ENCODE peak calls at places on chromosomes 12 and 14, in ten cellular contexts. B is hypothalamus; Z is stimulated activated CD4-positive, alpha-beta T cell treated with anti-CD3 and anti-CD28 coated beads, Interleukin-4, amount 100 ng/mL, for 24 hours; X is foreskin fibroblast; V is NCI-H2081; J is GM13976; Y is T47D; N is H54; L is cardiac fibroblast; G is GM23248. D is an unnamed sample.

GRCh38 chr12:42584539-42585174 is 4.9 kb downstream of the PRICKLE1 start:
- DNase-seq in B (no peak), Z (no peak), X (no peak), V (peak; percentile 59), J (no peak), Y (no peak), N (no peak), L (peak; percentile 43), G (peak; percentile 17), D (no peak)

GRCh38 chr12:112013601-112014402 is 576 bp downstream of the ERP29 start:
- DNase-seq in B (peak; percentile 40), Z (peak; percentile 75), X (peak; percentile 90), V (peak; percentile 87), J (peak; percentile 40), Y (peak; percentile 85), N (peak; percentile 34), L (peak; percentile 78), G (peak; percentile 86), D (peak; percentile 95)

GRCh38 chr12:123010681-123011080 is 30.2 kb downstream of the ARL6IP4 start:
- DNase-seq in B (no peak), Z (no peak), X (no peak), V (no peak), J (no peak), Y (no peak), N (no peak), L (no peak), G (no peak), D (no peak)

GRCh38 chr14:46259536-46259935 is 392.0 kb downstream of the RPL10L start:
- DNase-seq in B (no peak), Z (no peak), X (no peak), V (no peak), J (no peak), Y (peak; percentile 54), N (no peak), L (no peak), G (peak; percentile 4), D (peak; percentile 3)

GRCh38 chr14:29637406-29637805 is 290.2 kb downstream of the PRKD1 start:
- DNase-seq in B (peak; percentile 29), Z (no peak), X (peak; percentile 83), V (peak; percentile 77), J (no peak), Y (peak; percentile 86), N (no peak), L (peak; percentile 89), G (peak; percentile 42), D (no peak)

GRCh38 chr14:91649930-91650329 is 82.0 kb downstream of the CATSPERB start:
- DNase-seq in B (no peak), Z (no peak), X (peak; percentile 77), V (peak; percentile 19), J (peak; percentile 66), Y (peak; percentile 74), N (no peak), L (peak; percentile 65), G (peak; percentile 73), D (peak; percentile 30)

GRCh38 chr12:106296179-106296877 is 6.2 kb upstream of the TCP11L2 start:
- DNase-seq in B (no peak), Z (no peak), X (peak; percentile 79), V (no peak), J (no peak), Y (peak; percentile 68), N (peak; percentile 49), L (peak; percentile 46), G (peak; percentile 92), D (no peak)

GRCh38 chr12:84874125-84874824 is 38.3 kb downstream of the SLC6A15 start:
- DNase-seq in B (no peak), Z (no peak), X (peak; percentile 77), V (peak; percentile 66), J (peak; percentile 32), Y (peak; percentile 79), N (no peak), L (peak; percentile 75), G (peak; percentile 77), D (peak; percentile 65)

GRCh38 chr14:82441270-82441669 is 907.6 kb upstream of the SEL1L start:
- DNase-seq in B (no peak), Z (no peak), X (no peak), V (no peak), J (no peak), Y (no peak), N (no peak), L (no peak), G (no peak), D (no peak)

GRCh38 chr14:50001999-50002925 is 109.4 kb downstream of the ARF6 start:
- DNase-seq in B (no peak), Z (peak; percentile 79), X (no peak), V (no peak), J (peak; percentile 77), Y (peak; percentile 35), N (peak; percentile 26), L (no peak), G (no peak), D (peak; percentile 65)

GRCh38 chr14:50599700-50600444 is 39.9 kb downstream of the ATL1 start:
- DNase-seq in B (no peak), Z (no peak), X (peak; percentile 74), V (peak; percentile 34), J (peak; percentile 33), Y (peak; percentile 72), N (no peak), L (peak; percentile 62), G (peak; percentile 63), D (peak; percentile 29)

GRCh38 chr12:123761841-123762714 is at the start of gene DNAH10:
- DNase-seq in B (no peak), Z (peak; percentile 37), X (peak; percentile 45), V (no peak), J (peak; percentile 85), Y (no peak), N (no peak), L (peak; percentile 35), G (peak; percentile 52), D (peak; percentile 34)

GRCh38 chr12:29316772-29317171 is 64.2 kb downstream of the ERGIC2 start:
- DNase-seq in B (no peak), Z (no peak), X (peak; percentile 16), V (no peak), J (no peak), Y (peak; percentile 15), N (peak; percentile 7), L (peak; percentile 60), G (peak; percentile 74), D (no peak)

GRCh38 chr14:88841741-88842140 is 17.3 kb downstream of the TTC8 start:
- DNase-seq in B (no peak), Z (no peak), X (peak; percentile 42), V (no peak), J (no peak), Y (no peak), N (no peak), L (no peak), G (peak; percentile 33), D (no peak)

GRCh38 chr12:8033153-8034044 is 883 bp downstream of the FOXJ2 start:
- DNase-seq in B (no peak), Z (peak; percentile 52), X (peak; percentile 76), V (no peak), J (peak; percentile 73), Y (no peak), N (peak; percentile 62), L (peak; percentile 53), G (peak; percentile 67), D (peak; percentile 68)

GRCh38 chr14:91154851-91155625 is 41.2 kb downstream of the DGLUCY start:
- DNase-seq in B (no peak), Z (peak; percentile 15), X (peak; percentile 57), V (peak; percentile 89), J (no peak), Y (peak; percentile 69), N (no peak), L (peak; percentile 73), G (peak; percentile 64), D (peak; percentile 61)

GRCh38 chr12:4961311-4961710 is 51.6 kb downstream of the KCNA1 start:
- DNase-seq in B (no peak), Z (no peak), X (no peak), V (no peak), J (no peak), Y (no peak), N (no peak), L (no peak), G (no peak), D (no peak)

GRCh38 chr12:105538880-105539279 is 208.4 kb downstream of the C12orf75 start:
- DNase-seq in B (no peak), Z (no peak), X (no peak), V (no peak), J (no peak), Y (no peak), N (no peak), L (peak; percentile 45), G (peak; percentile 51), D (no peak)

GRCh38 chr14:20412422-20412821 is 879 bp downstream of the TEP1 start:
- DNase-seq in B (no peak), Z (no peak), X (peak; percentile 19), V (no peak), J (no peak), Y (no peak), N (no peak), L (peak; percentile 27), G (peak; percentile 29), D (no peak)

GRCh38 chr12:44571031-44571550 is 305.0 kb downstream of the NELL2 start:
- DNase-seq in B (no peak), Z (no peak), X (no peak), V (no peak), J (no peak), Y (peak; percentile 35), N (no peak), L (no peak), G (no peak), D (no peak)

GRCh38 chr14:78975734-78976133 is 805.6 kb downstream of the NRXN3 start:
- DNase-seq in B (no peak), Z (no peak), X (no peak), V (no peak), J (no peak), Y (no peak), N (no peak), L (no peak), G (no peak), D (no peak)

GRCh38 chr14:100587248-100587762 is at the start of gene BEGAIN:
- DNase-seq in B (no peak), Z (no peak), X (no peak), V (no peak), J (no peak), Y (no peak), N (no peak), L (no peak), G (no peak), D (no peak)

GRCh38 chr12:622420-622819 is 40.8 kb downstream of the NINJ2 start:
- DNase-seq in B (no peak), Z (peak; percentile 22), X (no peak), V (no peak), J (peak; percentile 58), Y (no peak), N (no peak), L (peak; percentile 43), G (peak; percentile 42), D (peak; percentile 50)

GRCh38 chr12:122999196-122999946 is 18.9 kb downstream of the ARL6IP4 start:
- DNase-seq in B (no peak), Z (no peak), X (no peak), V (no peak), J (no peak), Y (no peak), N (no peak), L (no peak), G (no peak), D (no peak)

GRCh38 chr14:44962573-44963528 is 861 bp downstream of the TOGARAM1 start:
- DNase-seq in B (peak; percentile 54), Z (no peak), X (peak; percentile 66), V (peak; percentile 57), J (no peak), Y (no peak), N (no peak), L (peak; percentile 65), G (peak; percentile 82), D (peak; percentile 64)

GRCh38 chr12:131434208-131435125 is 276.4 kb upstream of the SFSWAP start:
- DNase-seq in B (no peak), Z (no peak), X (no peak), V (no peak), J (no peak), Y (no peak), N (no peak), L (no peak), G (no peak), D (no peak)

GRCh38 chr14:73026845-73027542 is at the start of gene ZFYVE1:
- DNase-seq in B (peak; percentile 96), Z (peak; percentile 93), X (peak; percentile 99), V (peak; percentile 98), J (peak; percentile 95), Y (peak; percentile 100), N (peak; percentile 94), L (peak; percentile 99), G (peak; percentile 100), D (peak; percentile 98)

GRCh38 chr12:55074771-55075170 is 51.4 kb upstream of the OR9K2 start:
- DNase-seq in B (no peak), Z (no peak), X (no peak), V (no peak), J (no peak), Y (no peak), N (no peak), L (no peak), G (no peak), D (no peak)